ENCODE peak calls at places on chromosomes 13 and 19, in nine cellular contexts. F, L, W, G, Q, O, Z, K and D are unnamed samples.

GRCh38 chr19:47324502-47324901 is 7.5 kb upstream of the C5AR2 start:
- DNase-seq in F (no peak), L (no peak), W (peak; percentile 31), G (no peak), Q (no peak), O (no peak), Z (no peak), K (no peak), D (peak; percentile 60)

GRCh38 chr19:6071840-6072239 is 38.5 kb downstream of the RFX2 start:
- DNase-seq in F (no peak), L (no peak), W (no peak), G (no peak), Q (no peak), O (no peak), Z (no peak), K (no peak), D (no peak)

GRCh38 chr13:104382941-104383340 is 1316.7 kb upstream of the SLC10A2 start:
- DNase-seq in F (no peak), L (no peak), W (no peak), G (no peak), Q (peak; percentile 37), O (no peak), Z (no peak), K (no peak), D (no peak)

GRCh38 chr19:13132471-13133166 is 14.6 kb downstream of the NACC1 start:
- DNase-seq in F (no peak), L (no peak), W (no peak), G (no peak), Q (no peak), O (peak; percentile 36), Z (no peak), K (no peak), D (no peak)

GRCh38 chr19:31350693-31351211 is 1.5 kb upstream of the TSHZ3 start:
- DNase-seq in F (no peak), L (no peak), W (peak; percentile 70), G (no peak), Q (peak; percentile 70), O (no peak), Z (no peak), K (no peak), D (no peak)

GRCh38 chr19:16325671-16326400 is 1.2 kb downstream of the KLF2 start:
- DNase-seq in F (no peak), L (peak; percentile 40), W (no peak), G (no peak), Q (no peak), O (peak; percentile 59), Z (no peak), K (peak; percentile 15), D (no peak)

GRCh38 chr19:1774999-1775772 is 21.9 kb downstream of the ONECUT3 start:
- DNase-seq in F (peak; percentile 88), L (no peak), W (no peak), G (no peak), Q (no peak), O (no peak), Z (no peak), K (no peak), D (no peak)

GRCh38 chr19:2333807-2334211 is 5.3 kb downstream of the SPPL2B start:
- DNase-seq in F (no peak), L (no peak), W (no peak), G (no peak), Q (no peak), O (no peak), Z (no peak), K (no peak), D (no peak)

GRCh38 chr13:110298566-110299321 is 8.2 kb downstream of the COL4A1 start:
- DNase-seq in F (no peak), L (no peak), W (no peak), G (no peak), Q (no peak), O (no peak), Z (no peak), K (no peak), D (peak; percentile 15)